ENCODE peak calls at places on chromosome 15, in ten cellular contexts. One of them, this sample, is unnamed.

GRCh38 chr15:48266029-48266428 is 59.9 kb downstream of the SLC12A1 start:
- DNase-seq in SK-N-DZ: no peak
- DNase-seq in NCI-H226: no peak
- DNase-seq in NCI-H1105: no peak
- DNase-seq in GM04503: no peak
- DNase-seq in GM19239: no peak
- DNase-seq in RWPE1: peak
- DNase-seq in stimulated activated CD4-positive, alpha-beta T cell treated with anti-CD3 and anti-CD28 coated beads, Interleukin-12 subunit alpha, Interleukin-12 subunit beta, amount 100 ng/mL, for 24 hours: no peak
- DNase-seq in HEK293T: no peak
- DNase-seq in hepatocyte: no peak
- DNase-seq in this sample: no peak

GRCh38 chr15:81321667-81322066 is 2.3 kb downstream of the STARD5 start:
- DNase-seq in SK-N-DZ: no peak
- DNase-seq in NCI-H226: no peak
- DNase-seq in NCI-H1105: no peak
- DNase-seq in GM04503: no peak
- DNase-seq in GM19239: no peak
- DNase-seq in RWPE1: no peak
- DNase-seq in stimulated activated CD4-positive, alpha-beta T cell treated with anti-CD3 and anti-CD28 coated beads, Interleukin-12 subunit alpha, Interleukin-12 subunit beta, amount 100 ng/mL, for 24 hours: no peak
- DNase-seq in HEK293T: no peak
- DNase-seq in hepatocyte: no peak
- DNase-seq in this sample: no peak

GRCh38 chr15:31177936-31178335 is 76.4 kb upstream of the TRPM1 start:
- DNase-seq in SK-N-DZ: no peak
- DNase-seq in NCI-H226: no peak
- DNase-seq in NCI-H1105: no peak
- DNase-seq in GM04503: no peak
- DNase-seq in GM19239: no peak
- DNase-seq in RWPE1: no peak
- DNase-seq in stimulated activated CD4-positive, alpha-beta T cell treated with anti-CD3 and anti-CD28 coated beads, Interleukin-12 subunit alpha, Interleukin-12 subunit beta, amount 100 ng/mL, for 24 hours: no peak
- DNase-seq in HEK293T: no peak
- DNase-seq in hepatocyte: no peak
- DNase-seq in this sample: no peak

GRCh38 chr15:58865420-58865880 is 68.0 kb downstream of the SLTM start:
- DNase-seq in SK-N-DZ: no peak
- DNase-seq in NCI-H226: peak
- DNase-seq in NCI-H1105: no peak
- DNase-seq in GM04503: no peak
- DNase-seq in GM19239: no peak
- DNase-seq in RWPE1: no peak
- DNase-seq in stimulated activated CD4-positive, alpha-beta T cell treated with anti-CD3 and anti-CD28 coated beads, Interleukin-12 subunit alpha, Interleukin-12 subunit beta, amount 100 ng/mL, for 24 hours: no peak
- DNase-seq in HEK293T: no peak
- DNase-seq in hepatocyte: no peak
- DNase-seq in this sample: peak

GRCh38 chr15:47184003-47184404 is 533.3 kb upstream of the SEMA6D start:
- DNase-seq in SK-N-DZ: peak
- DNase-seq in NCI-H226: no peak
- DNase-seq in NCI-H1105: peak
- DNase-seq in GM04503: no peak
- DNase-seq in GM19239: no peak
- DNase-seq in RWPE1: no peak
- DNase-seq in stimulated activated CD4-positive, alpha-beta T cell treated with anti-CD3 and anti-CD28 coated beads, Interleukin-12 subunit alpha, Interleukin-12 subunit beta, amount 100 ng/mL, for 24 hours: peak
- DNase-seq in HEK293T: peak
- DNase-seq in hepatocyte: peak
- DNase-seq in this sample: no peak

GRCh38 chr15:44836094-44836493 is 99.8 kb downstream of the TRIM69 start:
- DNase-seq in SK-N-DZ: no peak
- DNase-seq in NCI-H226: peak
- DNase-seq in NCI-H1105: no peak
- DNase-seq in GM04503: no peak
- DNase-seq in GM19239: no peak
- DNase-seq in RWPE1: no peak
- DNase-seq in stimulated activated CD4-positive, alpha-beta T cell treated with anti-CD3 and anti-CD28 coated beads, Interleukin-12 subunit alpha, Interleukin-12 subunit beta, amount 100 ng/mL, for 24 hours: no peak
- DNase-seq in HEK293T: no peak
- DNase-seq in hepatocyte: no peak
- DNase-seq in this sample: no peak

GRCh38 chr15:66961407-66961884 is 104.0 kb upstream of the SMAD3 start:
- DNase-seq in SK-N-DZ: no peak
- DNase-seq in NCI-H226: peak
- DNase-seq in NCI-H1105: no peak
- DNase-seq in GM04503: no peak
- DNase-seq in GM19239: no peak
- DNase-seq in RWPE1: no peak
- DNase-seq in stimulated activated CD4-positive, alpha-beta T cell treated with anti-CD3 and anti-CD28 coated beads, Interleukin-12 subunit alpha, Interleukin-12 subunit beta, amount 100 ng/mL, for 24 hours: no peak
- DNase-seq in HEK293T: no peak
- DNase-seq in hepatocyte: no peak
- DNase-seq in this sample: no peak

GRCh38 chr15:95609096-95609495 is 721.4 kb upstream of the NR2F2 start:
- DNase-seq in SK-N-DZ: no peak
- DNase-seq in NCI-H226: no peak
- DNase-seq in NCI-H1105: no peak
- DNase-seq in GM04503: no peak
- DNase-seq in GM19239: no peak
- DNase-seq in RWPE1: no peak
- DNase-seq in stimulated activated CD4-positive, alpha-beta T cell treated with anti-CD3 and anti-CD28 coated beads, Interleukin-12 subunit alpha, Interleukin-12 subunit beta, amount 100 ng/mL, for 24 hours: no peak
- DNase-seq in HEK293T: no peak
- DNase-seq in hepatocyte: no peak
- DNase-seq in this sample: no peak

GRCh38 chr15:72685301-72685924 is 569 bp downstream of the HIGD2B start:
- DNase-seq in SK-N-DZ: no peak
- DNase-seq in NCI-H226: no peak
- DNase-seq in NCI-H1105: no peak
- DNase-seq in GM04503: no peak
- DNase-seq in GM19239: no peak
- DNase-seq in RWPE1: no peak
- DNase-seq in stimulated activated CD4-positive, alpha-beta T cell treated with anti-CD3 and anti-CD28 coated beads, Interleukin-12 subunit alpha, Interleukin-12 subunit beta, amount 100 ng/mL, for 24 hours: no peak
- DNase-seq in HEK293T: peak
- DNase-seq in hepatocyte: peak
- DNase-seq in this sample: no peak

GRCh38 chr15:77634266-77634962 is 1.7 kb upstream of the LINGO1 start:
- DNase-seq in SK-N-DZ: peak
- DNase-seq in NCI-H226: peak
- DNase-seq in NCI-H1105: no peak
- DNase-seq in GM04503: no peak
- DNase-seq in GM19239: peak
- DNase-seq in RWPE1: no peak
- DNase-seq in stimulated activated CD4-positive, alpha-beta T cell treated with anti-CD3 and anti-CD28 coated beads, Interleukin-12 subunit alpha, Interleukin-12 subunit beta, amount 100 ng/mL, for 24 hours: peak
- DNase-seq in HEK293T: peak
- DNase-seq in hepatocyte: peak
- DNase-seq in this sample: peak